ENCODE peak calls at places on chromosome 22, in seven cellular contexts. J is fibroblast of the aortic adventitia; P is AG09319; X is T-helper 9 cell; U is EH; E is anterior cingulate cortex; M is stimulated activated CD4-positive, alpha-beta T cell treated with anti-CD3 and anti-CD28 coated beads, Interleukin-1b, Interleukin-23, amount 100 ng/mL, for 24 hours. N is an unnamed sample.
A peak's percentile ranks its signal among the peaks of the same experiment; 100 is the strongest.

GRCh38 chr22:39932918-39933649 is 27.1 kb upstream of the TMA7B start:
- DNase-seq in P (no peak), M (no peak), X (peak; percentile 44), J (peak; percentile 7), U (peak; percentile 36), E (no peak), N (no peak)

GRCh38 chr22:49258107-49259010 is 569.3 kb downstream of the BRD1 start:
- DNase-seq in J (no peak), U (no peak), M (no peak), X (no peak), E (peak; percentile 6), P (no peak), N (no peak)

GRCh38 chr22:42326301-42326700 is 55.8 kb upstream of the TCF20 start:
- DNase-seq in X (no peak), J (no peak), M (no peak), E (no peak), U (no peak), P (no peak), N (no peak)

GRCh38 chr22:19765477-19766234 is 5.1 kb downstream of the TBX1 start:
- DNase-seq in U (no peak), J (no peak), E (no peak), X (no peak), P (no peak), M (no peak), N (no peak)

GRCh38 chr22:38869663-38870062 is 2.4 kb downstream of the CBX6 start:
- DNase-seq in M (no peak), X (no peak), E (no peak), U (no peak), J (no peak), P (no peak), N (no peak)

GRCh38 chr22:38727530-38728451 is 22.0 kb downstream of the GTPBP1 start:
- DNase-seq in U (no peak), M (no peak), J (no peak), P (no peak), X (no peak), E (no peak), N (no peak)

GRCh38 chr22:36701941-36702640 is 1.5 kb downstream of the CACNG2 start:
- DNase-seq in E (no peak), X (no peak), M (no peak), U (no peak), P (no peak), J (no peak), N (no peak)

GRCh38 chr22:27474711-27475547 is 326.6 kb downstream of the MN1 start:
- DNase-seq in J (peak; percentile 87), P (no peak), X (no peak), U (peak; percentile 95), M (no peak), E (no peak), N (no peak)

GRCh38 chr22:32354360-32355351 is 3.0 kb upstream of the RFPL3 start:
- DNase-seq in E (no peak), J (peak; percentile 37), X (no peak), P (no peak), M (no peak), U (peak; percentile 64), N (peak; percentile 64)

GRCh38 chr22:39264344-39265116 is 19.7 kb upstream of the PDGFB start:
- DNase-seq in E (peak; percentile 20), X (no peak), P (no peak), M (no peak), U (no peak), J (no peak), N (no peak)

GRCh38 chr22:30005213-30005857 is 74.9 kb upstream of the HORMAD2 start:
- DNase-seq in E (peak; percentile 35), J (peak; percentile 80), U (peak; percentile 76), P (peak; percentile 49), M (peak; percentile 32), X (peak; percentile 52), N (peak; percentile 69)

GRCh38 chr22:43346521-43346929 is 3.4 kb upstream of the SCUBE1 start:
- DNase-seq in E (no peak), M (peak; percentile 19), X (peak; percentile 65), U (peak; percentile 41), J (peak; percentile 8), P (no peak), N (no peak)

GRCh38 chr22:30308518-30309230 is 18.1 kb downstream of the TBC1D10A start:
- DNase-seq in P (no peak), E (no peak), M (no peak), X (no peak), U (no peak), J (no peak), N (no peak)

GRCh38 chr22:39703890-39704658 is 133.5 kb downstream of the CACNA1I start:
- DNase-seq in X (no peak), M (no peak), E (peak; percentile 29), P (no peak), U (no peak), J (peak; percentile 12), N (no peak)

GRCh38 chr22:19806213-19807160 is 45.9 kb downstream of the TBX1 start:
- DNase-seq in E (no peak), M (no peak), X (no peak), U (peak; percentile 9), P (no peak), J (peak; percentile 16), N (no peak)

GRCh38 chr22:49329636-49330035 is 498.0 kb downstream of the BRD1 start:
- DNase-seq in U (no peak), P (no peak), J (no peak), E (no peak), M (no peak), X (no peak), N (no peak)

GRCh38 chr22:45744442-45744841 is 72.8 kb downstream of the ATXN10 start:
- DNase-seq in J (no peak), M (no peak), U (no peak), E (no peak), P (no peak), X (no peak), N (no peak)

GRCh38 chr22:50076646-50077624 is 8.3 kb downstream of the MLC1 start:
- DNase-seq in M (no peak), X (no peak), P (no peak), J (no peak), U (no peak), E (no peak), N (no peak)

GRCh38 chr22:39952347-39952746 is 7.8 kb upstream of the TMA7B start:
- DNase-seq in X (no peak), J (no peak), P (no peak), U (no peak), M (no peak), E (no peak), N (no peak)

GRCh38 chr22:17902960-17903359 is 121.4 kb downstream of the MICAL3 start:
- DNase-seq in P (no peak), U (no peak), J (no peak), X (no peak), M (no peak), E (no peak), N (no peak)

GRCh38 chr22:44828193-44828592 is 75.8 kb downstream of the ARHGAP8 start:
- DNase-seq in J (no peak), M (no peak), U (peak; percentile 6), X (no peak), P (no peak), E (no peak), N (no peak)

GRCh38 chr22:20211997-20212753 is 55.9 kb downstream of the RTN4R start:
- DNase-seq in P (no peak), U (no peak), J (no peak), M (no peak), E (no peak), X (no peak), N (no peak)

GRCh38 chr22:22408269-22408668 is 100.3 kb downstream of the ZNF280B start:
- DNase-seq in E (no peak), J (no peak), U (no peak), M (no peak), P (no peak), X (no peak), N (no peak)

GRCh38 chr22:46041642-46042041 is 64.7 kb upstream of the WNT7B start:
- DNase-seq in E (no peak), X (no peak), J (no peak), U (no peak), P (no peak), M (no peak), N (no peak)

GRCh38 chr22:36379593-36380361 is 8.0 kb downstream of the MYH9 start:
- DNase-seq in P (no peak), U (peak; percentile 41), E (no peak), J (no peak), M (no peak), X (peak; percentile 42), N (no peak)

GRCh38 chr22:45271667-45272188 is 13.0 kb upstream of the UPK3A start:
- DNase-seq in E (no peak), M (no peak), X (no peak), P (no peak), U (peak; percentile 66), J (no peak), N (no peak)

GRCh38 chr22:48253136-48253535 is 1490.7 kb downstream of the TBC1D22A start:
- DNase-seq in E (no peak), U (no peak), M (no peak), X (no peak), P (no peak), J (no peak), N (no peak)

GRCh38 chr22:21921729-21922128 is 30.9 kb downstream of the PPM1F start:
- DNase-seq in X (no peak), P (no peak), U (peak; percentile 50), J (no peak), E (no peak), M (no peak), N (no peak)

GRCh38 chr22:29377979-29378378 is 10.4 kb downstream of the AP1B1 start:
- DNase-seq in X (no peak), E (no peak), U (no peak), P (no peak), J (no peak), M (no peak), N (no peak)

GRCh38 chr22:48772286-48772907 is 1055.3 kb downstream of the BRD1 start:
- DNase-seq in P (no peak), E (no peak), J (no peak), U (no peak), M (no peak), X (no peak), N (no peak)

GRCh38 chr22:47435204-47435487 is 672.7 kb downstream of the TBC1D22A start:
- DNase-seq in X (no peak), U (no peak), E (no peak), M (no peak), J (no peak), P (no peak), N (peak; percentile 39)